ENCODE peak calls at places on chromosomes 12 and 14, in ten cellular contexts. P is T follicular helper cell; U is H1; H is colonic mucosa; S is NCI-H510A; X is HFFc6; F is MG63; B is progenitor cell of endocrine pancreas; A is OCI-M1; V is activated T-helper 1 cell treated with anti-CD3 and anti-CD28 coated beads, Interleukin-12 subunit alpha, Interleukin-12 subunit beta, Interleukin-2, Interleukin-4 antibody, amounts not matched to agents 30 ng/mL and 10 ng/mL and 1 ng/mL, durations not matched to agents 14 hours and 24 hours and 36 hours. M is an unnamed sample.

GRCh38 chr12:102950950-102951490 is 6.5 kb upstream of the ASCL1 start:
- DNase-seq in P (no peak), H (no peak), B (no peak), X (no peak), V (no peak), A (peak), S (no peak), F (no peak), U (no peak), M (peak)

GRCh38 chr14:98146416-98146815 is 1125.6 kb downstream of the BCL11B start:
- DNase-seq in V (no peak), F (no peak), H (no peak), X (no peak), P (no peak), B (no peak), A (no peak), U (no peak), S (no peak), M (peak)

GRCh38 chr12:112685321-112685720 is 106.2 kb upstream of the RPH3A start:
- DNase-seq in B (no peak), A (peak), H (no peak), P (no peak), V (no peak), U (no peak), F (no peak), X (no peak), S (no peak), M (peak)

GRCh38 chr14:77752799-77753516 is 8.0 kb downstream of the SNW1 start:
- DNase-seq in H (no peak), S (no peak), B (no peak), V (no peak), A (no peak), F (no peak), P (no peak), U (no peak), X (no peak), M (no peak)

GRCh38 chr14:89720076-89720687 is 234.3 kb downstream of the EFCAB11 start:
- DNase-seq in B (no peak), H (no peak), F (no peak), U (no peak), P (no peak), V (no peak), A (no peak), X (no peak), S (no peak), M (no peak)

GRCh38 chr14:105161314-105161713 is 7.3 kb downstream of the JAG2 start:
- DNase-seq in P (no peak), H (no peak), V (no peak), U (no peak), F (no peak), B (no peak), A (no peak), S (peak), X (no peak), M (peak)

GRCh38 chr12:4106617-4107016 is 166.9 kb upstream of the CCND2 start:
- DNase-seq in B (no peak), U (peak), A (no peak), S (no peak), V (peak), P (no peak), H (no peak), X (no peak), F (no peak), M (no peak)

GRCh38 chr14:93120952-93121834 is 5.5 kb upstream of the ITPK1 start:
- DNase-seq in S (peak), A (peak), X (no peak), U (no peak), P (no peak), V (no peak), H (no peak), F (no peak), B (no peak), M (peak)

GRCh38 chr14:77220246-77221017 is 38.8 kb downstream of the TMEM63C start:
- DNase-seq in B (no peak), P (no peak), F (no peak), H (no peak), U (no peak), S (no peak), A (no peak), X (no peak), V (no peak), M (no peak)

GRCh38 chr14:77638738-77639137 is 22.3 kb upstream of the SPTLC2 start:
- DNase-seq in U (no peak), P (no peak), X (peak), H (no peak), B (no peak), V (no peak), A (no peak), S (no peak), F (peak), M (no peak)

GRCh38 chr12:77940566-77940965 is 109.9 kb downstream of the NAV3 start:
- DNase-seq in A (no peak), H (no peak), S (no peak), P (no peak), V (no peak), X (peak), U (no peak), F (no peak), B (no peak), M (no peak)

M was measured in NCI-H69.